ENCODE peak calls at places on chromosomes 12 and 14, in six cellular contexts. F, N, Q, X, I and A are unnamed samples. For H3K4me1, the result is how much of the 10 kb centered on the place peaks cover.

GRCh38 chr12:130916251-130916911 is 37.3 kb upstream of the ADGRD1 start:
- DNase-seq in I (no peak), Q (no peak), F (peak), X (peak), N (peak), A (peak)

GRCh38 chr14:22656945-22657711 is 13.0 kb upstream of the OR6J1 start:
- DNase-seq in F (peak), Q (no peak), N (no peak), I (no peak), X (peak), A (peak)

GRCh38 chr14:54893151-54893760 is 9.4 kb downstream of the GCH1 start:
- DNase-seq in Q (no peak), N (no peak), F (peak), X (no peak), I (no peak), A (no peak)

GRCh38 chr12:96445743-96446655 is 43.4 kb upstream of the CFAP54 start:
- DNase-seq in X (peak), N (no peak), Q (no peak), I (peak), F (peak), A (no peak)

GRCh38 chr12:120012067-120012621 is 23.1 kb downstream of the BICDL1 start:
- DNase-seq in N (no peak), Q (no peak), I (peak), F (peak), X (no peak), A (no peak)

GRCh38 chr12:94650143-94651056 is at the start of gene TMCC3:
- DNase-seq in F (peak), X (peak), Q (peak), I (peak), N (peak), A (peak)

GRCh38 chr12:78442454-78442801 is 422.1 kb upstream of the SYT1 start:
- DNase-seq in N (no peak), I (no peak), X (no peak), Q (no peak), F (peak), A (no peak)

GRCh38 chr12:24268663-24269186 is 319.3 kb upstream of the SOX5 start:
- DNase-seq in X (no peak), F (peak), N (no peak), Q (no peak), I (no peak), A (no peak)

GRCh38 chr12:63862187-63863107 is 17.9 kb downstream of the SRGAP1 start:
- DNase-seq in N (peak), Q (no peak), I (no peak), F (no peak), X (no peak), A (peak)

GRCh38 chr12:34033628-34034296 is 11.5 kb downstream of the ALG10 start:
- DNase-seq in N (no peak), I (no peak), F (peak), Q (no peak), X (no peak), A (no peak)

GRCh38 chr14:90274808-90275454 is 18.6 kb downstream of the PSMC1 start:
- DNase-seq in Q (no peak), N (no peak), I (no peak), F (peak), X (no peak), A (no peak)

GRCh38 chr12:110619534-110619953 is 5.6 kb downstream of the TCTN1 start:
- DNase-seq in F (no peak), I (no peak), X (no peak), Q (no peak), N (no peak), A (no peak)

GRCh38 chr12:1618489-1618888 is 10.5 kb upstream of the WNT5B start:
- DNase-seq in N (no peak), Q (no peak), I (no peak), X (no peak), F (no peak), A (no peak)

GRCh38 chr14:55073856-55074255 is 22.4 kb downstream of the MAPK1IP1L start:
- DNase-seq in Q (no peak), N (no peak), F (peak), I (no peak), X (no peak), A (no peak)

GRCh38 chr14:90593254-90594040 is 196.6 kb downstream of the CALM1 start:
- DNase-seq in N (no peak), I (no peak), F (no peak), Q (no peak), X (peak), A (no peak)

GRCh38 chr12:12859690-12860089 is 31.7 kb upstream of the GPRC5A start:
- DNase-seq in F (no peak), Q (no peak), N (no peak), X (no peak), I (no peak), A (no peak)

GRCh38 chr12:124650912-124651311 is 83.5 kb upstream of the NCOR2 start:
- DNase-seq in N (no peak), Q (no peak), I (no peak), F (no peak), X (peak), A (no peak)

GRCh38 chr14:75980856-75981255 is 939 bp downstream of the TGFB3 start:
- DNase-seq in N (peak), Q (no peak), X (peak), F (peak), I (no peak), A (no peak)

GRCh38 chr12:104064031-104064841 is at the start of gene HCFC2:
- DNase-seq in N (peak), F (peak), X (peak), I (peak), Q (peak), A (peak)

GRCh38 chr14:82052778-82053177 is 519.1 kb upstream of the SEL1L start:
- DNase-seq in I (no peak), N (no peak), Q (no peak), X (no peak), F (no peak), A (no peak)

GRCh38 chr12:103013741-103014140 is 56.3 kb downstream of the ASCL1 start:
- DNase-seq in F (no peak), N (no peak), X (no peak), Q (no peak), I (no peak), A (no peak)

GRCh38 chr14:94129758-94130414 is 482 bp upstream of the IFI27L2 start:
- DNase-seq in N (no peak), F (peak), I (no peak), Q (no peak), X (peak), A (peak)

GRCh38 chr12:24530689-24531088 is 418.2 kb downstream of the BCAT1 start:
- DNase-seq in I (no peak), Q (no peak), N (no peak), F (no peak), X (no peak), A (no peak)

GRCh38 chr12:69266045-69266635 is 26.8 kb downstream of the CPSF6 start:
- DNase-seq in Q (no peak), I (no peak), N (no peak), F (peak), X (no peak), A (no peak)

GRCh38 chr14:92599786-92600185 is 86.2 kb downstream of the RIN3 start:
- DNase-seq in Q (no peak), F (no peak), X (no peak), N (no peak), I (no peak), A (no peak)

GRCh38 chr12:51222461-51222860 is 4.6 kb upstream of the POU6F1 start:
- DNase-seq in X (no peak), F (peak), Q (no peak), I (no peak), N (no peak), A (no peak)

GRCh38 chr12:122333142-122334087 is 67.1 kb upstream of the VPS33A start:
- DNase-seq in X (no peak), Q (no peak), I (no peak), N (no peak), F (peak), A (no peak)

GRCh38 chr12:3614806-3615466 is 123.9 kb downstream of the PRMT8 start:
- DNase-seq in Q (no peak), X (no peak), N (no peak), F (no peak), I (no peak), A (no peak)

GRCh38 chr14:36223558-36223957 is 47.0 kb upstream of the PTCSC3 start:
- DNase-seq in F (no peak), N (no peak), I (no peak), Q (no peak), X (no peak), A (no peak)

GRCh38 chr12:128052777-128053176 is 214.2 kb upstream of the TMEM132C start:
- DNase-seq in X (no peak), F (no peak), I (no peak), Q (no peak), N (no peak), A (no peak)

GRCh38 chr14:53924754-53925153 is 31.9 kb downstream of the BMP4 start:
- DNase-seq in Q (no peak), N (no peak), F (peak), X (no peak), I (no peak), A (no peak)

DNA sequence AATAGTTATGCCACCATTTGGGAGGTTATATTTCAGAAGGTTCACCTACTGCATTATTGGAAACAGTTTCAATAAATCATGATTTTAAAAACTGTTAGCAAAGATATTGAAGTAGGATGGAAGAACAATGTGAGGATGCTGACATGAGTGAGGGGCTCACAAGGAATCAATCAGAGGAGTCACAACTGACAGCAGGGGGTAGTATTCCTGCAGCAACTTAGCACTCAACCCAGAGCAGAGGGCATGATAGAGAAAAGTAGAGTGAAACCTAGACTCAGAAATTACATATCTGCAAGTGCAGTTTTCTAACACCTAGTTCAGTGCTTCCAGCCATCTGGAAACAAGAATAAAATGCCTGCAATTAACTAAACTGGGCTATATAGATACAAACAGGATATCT is 772.5 kb upstream of the USP15 start:
- DNase-seq in N (no peak), Q (no peak), F (no peak), I (no peak), X (no peak), A (no peak)
- H3K4me3 ChIP-seq in N (no peak), Q (no peak), F (no peak), I (no peak), X (no peak), A (no peak)

GRCh38 chr14:77556946-77557345 is 58.3 kb upstream of the ISM2 start:
- DNase-seq in N (no peak), Q (no peak), X (no peak), F (no peak), I (no peak), A (no peak)
- H3K4me1 ChIP-seq in N (under half), Q (under half), X (under half), F (under half), I (under half), A (under half)

GRCh38 chr14:104510216-104510615 is 69.3 kb upstream of the C14orf180 start:
- DNase-seq in Q (no peak), I (no peak), N (peak), F (no peak), X (no peak), A (no peak)
- H3K4me3 ChIP-seq in Q (no peak), I (no peak), N (no peak), F (no peak), X (no peak), A (no peak)

GRCh38 chr12:113095405-113095804 is 38.9 kb downstream of the DTX1 start:
- DNase-seq in X (no peak), Q (no peak), F (no peak), N (no peak), I (no peak), A (no peak)

GRCh38 chr12:113094738-113095137 is 38.2 kb downstream of the DTX1 start:
- DNase-seq in N (peak), Q (no peak), F (no peak), X (no peak), I (no peak), A (no peak)

GRCh38 chr12:113091506-113091905 is 35.0 kb downstream of the DTX1 start:
- DNase-seq in N (no peak), F (no peak), Q (no peak), X (no peak), I (no peak), A (no peak)

GRCh38 chr12:113092478-113093408 is 36.2 kb downstream of the DTX1 start:
- DNase-seq in N (peak), Q (no peak), I (no peak), F (peak), X (peak), A (peak)

DNA sequence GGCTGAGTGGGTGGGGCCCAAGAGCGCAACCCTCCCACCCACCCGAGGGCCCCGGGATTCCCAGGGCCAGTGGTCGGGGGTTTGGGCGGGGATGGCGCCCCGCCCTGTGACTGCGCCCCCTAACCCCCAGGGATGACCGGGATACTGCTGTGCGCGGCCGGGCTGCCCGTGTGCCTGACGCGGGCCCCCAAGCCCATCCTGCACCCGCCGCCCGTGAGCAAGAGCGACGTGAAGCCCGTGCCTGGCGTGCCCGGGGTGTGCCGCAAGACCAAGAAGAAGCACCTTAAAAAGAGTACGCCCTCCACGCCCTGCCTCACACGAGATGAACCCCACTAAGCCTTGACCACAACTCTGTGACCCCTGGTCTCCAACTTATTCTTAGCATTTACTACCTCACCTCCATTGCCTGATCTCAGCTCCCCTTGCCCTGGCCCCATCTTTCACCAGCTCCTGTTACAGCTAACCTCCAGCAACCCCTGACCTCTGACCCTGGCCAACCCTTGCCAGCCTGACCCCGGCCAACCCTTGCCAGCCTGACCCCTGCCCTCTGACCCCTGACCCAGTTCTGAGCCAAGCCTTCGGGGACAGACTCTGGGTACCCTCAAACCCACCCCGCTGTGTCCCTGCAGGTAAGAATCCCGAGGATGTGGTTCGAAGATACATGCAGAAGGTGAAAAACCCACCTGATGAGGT is 37.0 kb downstream of the DTX1 start:
- DNase-seq in Q (no peak), N (no peak), I (no peak), F (no peak), X (no peak), A (no peak)
- H3K4me1 ChIP-seq in Q (under half), N (under half), I (half or more), F (under half), X (under half), A (under half)